ENCODE peak calls at places on chromosomes 11 and 22, in five cellular contexts. G is AG10803, X is pancreas, Z is prostate gland, V is GM13977. I is an unnamed sample.

GRCh38 chr22:17132112-17132511 is 11.0 kb upstream of the TMEM121B start:
- DNase-seq in Z (no peak), X (no peak), V (no peak), G (no peak), I (no peak)

GRCh38 chr11:131409307-131409706 is 38.9 kb downstream of the NTM start:
- DNase-seq in G (no peak), V (no peak), Z (no peak), X (no peak), I (no peak)

GRCh38 chr22:49824185-49824925 is 3.3 kb downstream of the BRD1 start:
- DNase-seq in G (no peak), V (no peak), X (no peak), Z (no peak), I (no peak)

GRCh38 chr11:36361472-36361871 is 65.4 kb downstream of the PRR5L start:
- DNase-seq in Z (no peak), V (no peak), G (peak), X (no peak), I (no peak)

GRCh38 chr11:45834298-45834756 is 12.9 kb upstream of the CRY2 start:
- DNase-seq in G (no peak), Z (no peak), X (no peak), V (no peak), I (no peak)

GRCh38 chr11:121762820-121763219 is 310.1 kb upstream of the SORL1-AS1 start:
- DNase-seq in V (no peak), Z (no peak), G (peak), X (peak), I (no peak)

GRCh38 chr11:48170840-48171233 is 45.8 kb upstream of the OR4B1 start:
- DNase-seq in G (peak), X (no peak), Z (no peak), V (no peak), I (no peak)

GRCh38 chr11:10770626-10771254 is 19.7 kb downstream of the CTR9 start:
- DNase-seq in G (peak), X (no peak), Z (no peak), V (no peak), I (no peak)

GRCh38 chr11:10451399-10452116 is 3.5 kb upstream of the AMPD3 start:
- DNase-seq in Z (no peak), G (no peak), V (no peak), X (no peak), I (no peak)

GRCh38 chr11:65615950-65616574 is 486 bp downstream of the PCNX3 start:
- DNase-seq in Z (no peak), V (peak), G (no peak), X (no peak), I (peak)

GRCh38 chr22:39115976-39116621 is 19.1 kb downstream of the APOBEC3H start:
- DNase-seq in X (no peak), G (no peak), Z (no peak), V (no peak), I (no peak)

GRCh38 chr11:69640260-69640994 is 529 bp upstream of the CCND1 start:
- DNase-seq in G (no peak), V (peak), X (peak), Z (no peak), I (no peak)

GRCh38 chr11:91133361-91133760 is 910.5 kb upstream of the CHORDC1 start:
- DNase-seq in Z (no peak), V (no peak), G (no peak), X (no peak), I (no peak)

GRCh38 chr22:24289138-24289537 is 18.5 kb downstream of the SPECC1L start:
- DNase-seq in Z (no peak), V (no peak), X (no peak), G (peak), I (no peak)

GRCh38 chr11:1817511-1817910 is 17.3 kb upstream of the SYT8 start:
- DNase-seq in V (no peak), Z (no peak), G (no peak), X (no peak), I (no peak)

GRCh38 chr11:65574963-65575567 is 788 bp upstream of the EHBP1L1 start:
- DNase-seq in Z (no peak), G (no peak), V (peak), X (no peak), I (no peak)

GRCh38 chr11:59791639-59792038 is 18.9 kb downstream of the MRPL16 start:
- DNase-seq in V (no peak), G (no peak), X (no peak), Z (no peak), I (no peak)

GRCh38 chr11:10373340-10373739 is 68.5 kb downstream of the ADM start:
- DNase-seq in X (no peak), G (peak), Z (no peak), V (no peak), I (no peak)

GRCh38 chr11:97610000-97610399 is 1220.2 kb downstream of the JRKL start:
- DNase-seq in G (no peak), X (no peak), Z (no peak), V (no peak), I (no peak)

GRCh38 chr11:35158371-35159081 is 19.6 kb downstream of the CD44 start:
- DNase-seq in G (peak), V (no peak), Z (peak), X (no peak), I (no peak)

GRCh38 chr11:27158763-27159679 is 118.4 kb downstream of the BBOX1 start:
- DNase-seq in G (peak), X (no peak), V (peak), Z (peak), I (peak)

GRCh38 chr22:35400335-35400680 is 368 bp downstream of the MCM5 start:
- DNase-seq in Z (no peak), V (no peak), X (no peak), G (no peak), I (no peak)

GRCh38 chr11:638616-639323 is 1.7 kb downstream of the DRD4 start:
- DNase-seq in G (no peak), X (no peak), V (no peak), Z (no peak), I (no peak)

GRCh38 chr22:41530612-41531421 is 13.5 kb downstream of the POLR3H start:
- DNase-seq in G (no peak), Z (no peak), V (no peak), X (no peak), I (no peak)

GRCh38 chr11:112564228-112564955 is 303.7 kb upstream of the PLET1 start:
- DNase-seq in X (no peak), V (no peak), Z (peak), G (peak), I (no peak)

GRCh38 chr11:119512373-119512772 is 89.4 kb upstream of the THY1 start:
- DNase-seq in V (no peak), G (no peak), X (no peak), Z (no peak), I (no peak)

GRCh38 chr11:45161252-45162063 is 15.0 kb downstream of the PRDM11 start:
- DNase-seq in V (no peak), G (peak), Z (no peak), X (peak), I (no peak)

GRCh38 chr11:2569731-2570210 is 125.0 kb downstream of the KCNQ1 start:
- DNase-seq in G (no peak), V (no peak), X (peak), Z (no peak), I (no peak)

GRCh38 chr22:40855104-40855959 is 1.1 kb downstream of the ST13 start:
- DNase-seq in G (peak), V (no peak), X (no peak), Z (peak), I (no peak)

GRCh38 chr22:44444341-44445306 is 53.4 kb downstream of the RTL6 start:
- DNase-seq in Z (no peak), V (no peak), G (no peak), X (peak), I (no peak)
- TF ChIP-seq CTCF in Z (no peak), V (peak), G (no peak), X (no peak), I (no peak)

GRCh38 chr11:117822031-117822521 is 2.5 kb downstream of the FXYD2 start:
- DNase-seq in Z (no peak), V (no peak), G (no peak), X (peak), I (peak)
- TF ChIP-seq CTCF in Z (no peak), V (peak), G (peak), X (peak), I (peak)

GRCh38 chr22:31604746-31605705 is 57.0 kb downstream of the PISD start:
- DNase-seq in Z (no peak), X (peak), V (no peak), G (no peak), I (no peak)
- TF ChIP-seq CTCF in Z (no peak), X (no peak), V (no peak), G (no peak), I (no peak)

DNA sequence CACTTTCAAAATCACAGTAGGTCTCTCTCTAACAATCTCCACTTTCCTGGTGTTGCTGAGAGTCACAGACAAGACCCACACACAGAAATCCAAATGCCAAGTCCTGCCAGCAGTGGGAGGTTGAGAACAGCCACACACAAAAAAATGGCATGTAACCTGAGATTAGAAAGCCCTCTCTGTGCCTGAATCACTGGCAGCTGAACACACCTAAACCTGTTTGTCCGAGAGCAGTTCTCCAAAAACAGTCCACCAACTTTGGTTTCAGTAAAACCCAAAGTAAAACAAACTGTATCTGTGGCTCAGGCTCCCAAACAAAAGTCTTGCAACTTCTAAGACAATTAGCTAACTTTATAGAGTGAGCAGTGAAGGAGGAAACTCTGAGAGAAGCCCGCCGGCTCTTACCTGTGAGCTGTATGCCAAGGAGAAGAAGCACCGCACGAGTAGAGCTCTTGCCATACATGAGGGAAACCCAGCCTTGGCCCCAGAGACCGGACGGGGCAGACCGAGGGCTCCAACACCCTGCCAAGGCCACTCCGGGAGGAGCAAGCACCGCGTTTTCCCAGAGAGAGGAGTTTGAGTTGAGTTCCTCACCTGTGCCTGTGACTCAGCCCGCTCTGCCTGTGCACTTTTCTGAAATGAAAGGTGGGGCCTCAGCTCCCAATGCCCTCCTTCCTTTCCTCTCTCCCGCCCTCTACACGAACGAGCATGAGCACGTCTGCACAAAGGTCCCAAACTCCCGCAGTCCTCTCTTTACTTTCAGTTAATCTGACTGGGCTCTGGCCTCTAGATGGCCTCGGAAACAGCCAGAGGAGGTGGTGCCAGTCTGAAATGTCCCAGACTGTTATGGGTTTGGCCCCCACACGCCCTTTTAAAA is at the start of gene MPZL2:
- DNase-seq in G (no peak), X (peak), V (no peak), Z (peak), I (no peak)
- TF ChIP-seq CTCF in G (no peak), X (no peak), V (no peak), Z (peak), I (no peak)

DNA sequence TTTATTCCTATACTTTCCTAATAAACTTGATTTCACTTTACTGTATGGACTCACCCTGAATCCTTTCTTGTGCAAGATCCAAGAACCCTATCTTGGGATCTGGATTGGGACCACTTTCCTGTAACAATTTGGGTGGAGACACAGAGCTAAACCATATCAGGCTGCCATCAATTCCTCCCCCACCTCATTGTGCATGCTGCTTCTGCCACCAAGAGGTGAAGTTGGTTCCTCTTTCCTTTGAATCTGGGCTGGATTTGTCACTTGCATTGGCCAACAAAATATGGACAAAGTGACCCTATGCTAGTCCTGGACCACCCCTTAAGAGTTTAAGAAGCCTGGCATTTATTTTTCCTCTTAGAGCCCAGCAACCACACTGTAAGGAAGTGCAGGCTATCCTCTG is 39.4 kb upstream of the CEP295 start:
- DNase-seq in X (no peak), G (peak), Z (no peak), V (no peak), I (no peak)
- TF ChIP-seq CTCF in X (no peak), G (peak), Z (no peak), V (peak), I (no peak)

GRCh38 chr11:18093946-18094345 is 11.9 kb downstream of the SAAL1 start:
- DNase-seq in V (no peak), X (no peak), Z (no peak), G (no peak), I (no peak)
- TF ChIP-seq CTCF in V (no peak), X (no peak), Z (no peak), G (no peak), I (no peak)